ENCODE peak calls at places on chromosome 1, in nine cellular contexts. K, T, Y, X, W, C, M, Z and O are unnamed samples.

GRCh38 chr1:1000357-1001056 is 610 bp upstream of the HES4 start:
- DNase-seq in T (no peak), Z (peak), Y (peak), K (peak), W (peak), M (peak), X (peak), C (peak), O (no peak)

GRCh38 chr1:66211521-66211920 is 322.4 kb upstream of the SGIP1 start:
- DNase-seq in C (no peak), M (no peak), W (no peak), K (no peak), Y (no peak), Z (peak), T (no peak), X (no peak), O (no peak)

GRCh38 chr1:83546863-83547262 is 452.1 kb downstream of the TTLL7 start:
- DNase-seq in M (no peak), X (no peak), K (peak), Z (peak), Y (no peak), T (no peak), C (no peak), W (no peak), O (no peak)

GRCh38 chr1:202058001-202058908 is 47.9 kb downstream of the ELF3 start:
- DNase-seq in W (peak), C (no peak), Z (peak), M (peak), X (peak), Y (no peak), K (peak), T (no peak), O (no peak)

GRCh38 chr1:221522440-221523050 is 219.3 kb downstream of the DUSP10 start:
- DNase-seq in K (no peak), T (no peak), Y (no peak), Z (peak), M (no peak), C (no peak), W (no peak), X (no peak), O (no peak)

GRCh38 chr1:201223852-201224670 is 33.4 kb downstream of the IGFN1 start:
- DNase-seq in X (no peak), Z (no peak), M (no peak), W (no peak), C (no peak), T (no peak), K (no peak), Y (no peak), O (no peak)

GRCh38 chr1:175129997-175130648 is 62.5 kb downstream of the KIAA0040 start:
- DNase-seq in X (no peak), C (peak), Z (no peak), W (no peak), M (no peak), Y (peak), T (peak), K (no peak), O (peak)

GRCh38 chr1:40625076-40625475 is 40.4 kb downstream of the RIMS3 start:
- DNase-seq in C (peak), X (peak), M (peak), Y (no peak), W (no peak), T (no peak), K (peak), Z (no peak), O (peak)

GRCh38 chr1:59295603-59296002 is 1.3 kb upstream of the FGGY start:
- DNase-seq in X (no peak), Z (no peak), C (no peak), K (no peak), W (no peak), T (no peak), M (no peak), Y (no peak), O (no peak)

DNA sequence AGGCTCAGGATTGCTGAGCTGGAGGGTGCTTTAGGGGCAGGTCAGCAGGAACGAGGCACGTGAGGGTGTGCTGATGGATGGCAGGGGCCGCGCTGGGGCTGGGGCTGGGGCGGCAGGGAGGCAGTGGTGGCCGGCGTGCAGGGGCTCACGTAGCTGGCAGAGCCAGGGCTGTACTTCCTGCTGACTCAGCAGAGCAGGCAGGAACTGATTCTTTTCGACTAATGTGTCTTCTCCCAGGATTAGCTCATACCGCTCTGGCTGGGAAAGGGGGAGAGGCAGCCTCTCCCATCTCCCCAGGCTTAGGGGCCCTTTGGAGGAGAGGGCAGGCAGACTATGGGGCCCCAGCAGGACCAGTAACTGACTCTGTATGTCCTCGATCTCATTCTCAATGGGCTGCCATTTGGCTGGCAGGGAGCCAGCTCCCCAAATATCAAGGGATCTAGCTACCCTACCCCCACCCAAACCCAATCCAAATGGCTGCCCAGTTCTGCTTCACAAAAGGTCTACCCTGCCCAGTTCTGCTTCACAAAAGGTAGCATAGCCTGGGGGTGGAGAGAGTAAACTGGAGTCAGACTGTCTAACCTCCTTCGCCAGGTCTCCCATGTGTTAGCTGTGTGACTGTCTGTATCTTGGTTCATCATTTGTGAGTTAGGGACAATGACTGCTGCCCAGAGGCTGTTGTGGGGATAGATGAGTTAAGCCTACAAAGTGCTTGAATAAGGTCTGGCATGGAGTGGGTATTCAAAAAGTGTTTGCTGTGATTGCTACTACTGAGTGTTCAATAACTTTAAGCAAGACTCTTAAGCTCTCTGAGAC is 100.1 kb upstream of the SLC2A1 start:
- DNase-seq in T (no peak), Z (peak), X (no peak), W (peak), C (peak), K (peak), M (peak), Y (no peak), O (no peak)
- H3K9ac ChIP-seq in T (no peak), Z (no peak), X (no peak), W (peak), C (no peak), K (no peak), M (no peak), Y (peak), O (no peak)

DNA sequence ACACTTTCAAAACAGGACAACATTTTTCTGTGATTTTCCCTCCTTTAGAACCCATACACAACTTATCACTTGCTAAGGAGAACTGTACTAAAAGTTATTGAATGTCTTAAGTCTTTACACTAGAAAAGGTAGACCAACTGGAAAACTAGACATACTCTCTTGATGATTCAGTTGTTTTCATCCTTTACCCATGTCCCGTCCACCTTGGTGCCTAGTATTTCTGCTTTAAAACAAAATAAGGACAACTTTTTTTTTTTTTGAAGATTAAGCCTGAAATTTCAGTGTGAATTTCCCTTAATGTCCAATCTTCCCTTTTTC is 4.5 kb downstream of the CDKN2C start:
- DNase-seq in W (no peak), T (no peak), M (no peak), X (no peak), C (no peak), Y (no peak), K (no peak), Z (no peak), O (no peak)
- H3K4me3 ChIP-seq in W (no peak), T (no peak), M (no peak), X (no peak), C (no peak), Y (no peak), K (no peak), Z (no peak), O (no peak)

GRCh38 chr1:32622806-32623694 is 27.3 kb downstream of the ZBTB8OS start:
- DNase-seq in Z (no peak), Y (no peak), W (no peak), K (no peak), T (no peak), C (no peak), X (no peak), M (no peak), O (no peak)

GRCh38 chr1:32626176-32626575 is 24.2 kb downstream of the ZBTB8OS start:
- DNase-seq in K (no peak), Z (no peak), M (no peak), X (no peak), W (no peak), T (no peak), Y (no peak), C (no peak), O (no peak)

GRCh38 chr1:32623775-32624174 is 26.6 kb downstream of the ZBTB8OS start:
- DNase-seq in K (no peak), C (no peak), X (no peak), M (no peak), Y (no peak), T (no peak), W (no peak), Z (no peak), O (no peak)

GRCh38 chr1:32622205-32622604 is 28.1 kb downstream of the ZBTB8OS start:
- DNase-seq in T (no peak), Z (no peak), Y (no peak), M (no peak), X (no peak), W (no peak), K (no peak), C (no peak), O (no peak)

DNA sequence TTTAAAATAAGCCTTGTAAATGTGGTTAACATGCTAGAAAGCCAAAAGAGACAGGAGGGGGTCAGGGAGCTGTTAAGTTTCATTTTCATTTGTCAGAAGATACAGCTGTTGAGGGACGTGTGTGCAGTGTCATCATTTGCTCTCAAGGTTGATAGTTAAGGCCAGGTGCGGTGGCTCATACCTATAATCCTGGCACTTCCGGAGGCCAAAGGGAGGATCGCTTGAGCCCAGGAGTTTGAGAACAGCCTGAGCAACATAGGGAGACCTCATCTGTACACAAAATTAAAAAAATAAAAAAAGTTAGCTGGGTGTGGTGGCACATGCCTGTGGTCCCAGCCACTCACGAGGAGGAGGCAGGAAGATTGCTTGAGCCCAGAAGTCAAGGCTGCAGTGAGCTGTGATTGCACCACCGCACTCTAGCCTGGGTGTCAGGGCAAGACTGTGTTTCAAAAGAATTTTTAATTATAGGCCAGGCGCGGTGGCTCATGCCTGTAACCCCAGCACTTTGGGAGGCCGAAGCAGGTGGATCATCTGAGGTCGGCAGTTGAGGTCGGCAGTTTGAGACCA is 22.7 kb downstream of the ZBTB8OS start:
- DNase-seq in K (peak), Z (peak), T (no peak), X (no peak), C (no peak), Y (no peak), M (no peak), W (no peak), O (no peak)
- H3K9ac ChIP-seq in K (no peak), Z (no peak), T (no peak), X (no peak), C (no peak), Y (no peak), M (no peak), W (no peak), O (no peak)

GRCh38 chr1:228112167-228112566 is 3.1 kb upstream of the MRPL55 start:
- DNase-seq in X (no peak), M (no peak), Y (no peak), C (no peak), K (no peak), T (no peak), Z (no peak), W (no peak), O (no peak)

GRCh38 chr1:228108742-228109072 is 392 bp downstream of the MRPL55 start:
- DNase-seq in M (no peak), W (no peak), C (no peak), K (no peak), Z (no peak), T (no peak), X (no peak), Y (no peak), O (peak)

GRCh38 chr1:228109962-228110488 is 926 bp upstream of the MRPL55 start:
- DNase-seq in W (peak), Y (no peak), Z (no peak), M (no peak), X (peak), T (no peak), C (peak), K (peak), O (no peak)

GRCh38 chr1:228109073-228109961 is at the start of gene MRPL55:
- DNase-seq in K (peak), W (peak), X (peak), Z (peak), M (peak), T (peak), C (peak), Y (peak), O (peak)

GRCh38 chr1:228110536-228110935 is 1.4 kb upstream of the MRPL55 start:
- DNase-seq in Z (no peak), C (no peak), K (no peak), M (no peak), W (peak), X (no peak), T (no peak), Y (no peak), O (no peak)
- H3K4me3 ChIP-seq in Z (peak), C (no peak), K (peak), M (no peak), W (no peak), X (peak), T (no peak), Y (no peak), O (no peak)

DNA sequence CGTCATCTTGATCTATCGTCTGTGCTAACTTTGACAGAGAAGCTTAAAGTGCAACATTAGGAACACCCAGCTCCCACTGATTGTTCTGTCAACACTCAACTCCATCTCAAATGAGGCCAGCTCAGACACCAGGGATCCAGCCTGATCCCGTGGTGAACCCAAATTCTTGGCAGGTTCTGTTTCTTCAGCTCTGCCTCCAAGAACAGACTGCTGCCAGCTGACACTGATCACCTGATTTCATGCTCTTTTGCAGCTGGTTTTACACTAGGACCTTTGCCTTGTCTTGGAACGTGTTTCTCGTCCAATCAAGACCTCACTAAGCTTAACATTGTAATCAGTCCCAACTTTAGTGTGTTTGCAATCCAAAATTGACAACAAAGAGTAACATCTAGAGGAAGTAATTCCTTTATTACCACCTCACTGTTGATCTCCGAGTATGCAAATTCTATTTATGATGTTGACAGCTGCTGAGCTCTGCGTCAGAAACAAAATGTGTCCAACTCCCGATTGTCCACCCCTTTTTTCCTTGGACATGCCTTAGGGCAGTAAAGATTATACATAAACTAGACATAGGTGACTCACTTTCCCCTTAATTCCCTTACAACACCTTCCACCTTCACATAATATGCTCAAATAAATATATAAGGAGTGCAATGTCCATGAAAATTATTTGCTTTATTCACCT is 1.6 kb upstream of the HYI start:
- DNase-seq in C (no peak), W (no peak), T (no peak), M (no peak), Y (no peak), K (no peak), Z (no peak), X (no peak), O (no peak)
- H3K9ac ChIP-seq in C (no peak), W (no peak), T (no peak), M (no peak), Y (no peak), K (no peak), Z (no peak), X (no peak), O (no peak)

GRCh38 chr1:226634611-226635246 is 86.2 kb downstream of the STUM start:
- DNase-seq in Y (no peak), M (no peak), K (no peak), C (no peak), X (no peak), T (no peak), Z (no peak), W (no peak), O (no peak)
- H3K4me3 ChIP-seq in Y (no peak), M (no peak), K (no peak), C (no peak), X (no peak), T (no peak), Z (no peak), W (no peak), O (no peak)

DNA sequence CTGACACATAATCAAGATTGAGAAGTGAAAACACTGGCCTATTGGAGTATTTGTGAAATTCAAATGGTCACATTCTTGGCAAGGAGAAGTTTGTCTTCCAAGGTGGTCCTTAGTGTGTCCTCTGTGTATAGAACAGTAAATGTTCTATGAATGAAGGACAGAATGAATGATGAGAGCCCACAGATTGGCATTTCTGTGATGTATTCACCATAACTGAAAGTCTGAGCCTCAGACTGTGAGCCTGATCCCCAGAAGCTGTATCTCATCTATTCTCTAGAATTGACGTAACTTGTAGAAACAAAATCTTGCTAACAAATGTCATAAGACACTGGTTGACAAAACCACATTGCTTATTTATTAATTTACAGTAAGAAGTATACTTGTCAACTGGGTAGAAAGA is 111.5 kb upstream of the ETV3 start:
- DNase-seq in Y (no peak), Z (no peak), W (no peak), X (no peak), T (no peak), C (no peak), K (no peak), M (no peak), O (no peak)
- H3K9ac ChIP-seq in Y (no peak), Z (no peak), W (no peak), X (no peak), T (no peak), C (no peak), K (no peak), M (no peak), O (no peak)

GRCh38 chr1:156893048-156893953 is at the start of gene PEAR1:
- DNase-seq in T (no peak), Z (peak), W (no peak), Y (no peak), M (no peak), C (peak), K (no peak), X (no peak), O (no peak)
- H3K4me3 ChIP-seq in T (peak), Z (peak), W (no peak), Y (peak), M (no peak), C (peak), K (peak), X (no peak), O (no peak)